ENCODE peak calls at places on chromosomes 2 and 18, in seven cellular contexts. One of them, this sample, is unnamed.

GRCh38 chr2:68388358-68388757 is 23.3 kb downstream of the PLEK start:
- DNase-seq in psoas muscle: no peak
- DNase-seq in uterus: no peak
- DNase-seq in SK-N-SH: no peak
- DNase-seq in type B pancreatic cell: no peak
- DNase-seq in pancreas: no peak
- DNase-seq in OCI-LY7: no peak
- DNase-seq in this sample: no peak

GRCh38 chr2:112001942-112002341 is 53.1 kb upstream of the TMEM87B start:
- DNase-seq in psoas muscle: no peak
- DNase-seq in pancreas: no peak
- DNase-seq in OCI-LY7: no peak
- DNase-seq in SK-N-SH: no peak
- DNase-seq in type B pancreatic cell: no peak
- DNase-seq in uterus: no peak
- DNase-seq in this sample: no peak

GRCh38 chr2:233039217-233040173 is 7.0 kb downstream of the NEU2 start:
- DNase-seq in type B pancreatic cell: no peak
- DNase-seq in psoas muscle: no peak
- DNase-seq in pancreas: no peak
- DNase-seq in uterus: no peak
- DNase-seq in SK-N-SH: no peak
- DNase-seq in OCI-LY7: no peak
- DNase-seq in this sample: no peak

GRCh38 chr2:177588671-177589070 is 196.1 kb downstream of the AGPS start:
- DNase-seq in OCI-LY7: no peak
- DNase-seq in SK-N-SH: no peak
- DNase-seq in pancreas: no peak
- DNase-seq in psoas muscle: no peak
- DNase-seq in uterus: no peak
- DNase-seq in type B pancreatic cell: no peak
- DNase-seq in this sample: no peak

GRCh38 chr18:11852048-11852341 is 782 bp downstream of the CHMP1B start:
- DNase-seq in OCI-LY7: no peak
- DNase-seq in type B pancreatic cell: no peak
- DNase-seq in uterus: no peak
- DNase-seq in psoas muscle: no peak
- DNase-seq in pancreas: no peak
- DNase-seq in SK-N-SH: no peak
- DNase-seq in this sample: no peak

GRCh38 chr2:228126401-228126800 is 55.1 kb downstream of the SPHKAP start:
- DNase-seq in pancreas: no peak
- DNase-seq in OCI-LY7: no peak
- DNase-seq in uterus: no peak
- DNase-seq in SK-N-SH: no peak
- DNase-seq in psoas muscle: no peak
- DNase-seq in type B pancreatic cell: no peak
- DNase-seq in this sample: no peak

GRCh38 chr2:231909631-231910030 is 16.6 kb downstream of the NPPC start:
- DNase-seq in uterus: no peak
- DNase-seq in SK-N-SH: no peak
- DNase-seq in pancreas: no peak
- DNase-seq in psoas muscle: no peak
- DNase-seq in type B pancreatic cell: no peak
- DNase-seq in OCI-LY7: no peak
- DNase-seq in this sample: no peak

GRCh38 chr18:28715206-28715605 is 538.3 kb upstream of the CDH2 start:
- DNase-seq in psoas muscle: no peak
- DNase-seq in SK-N-SH: no peak
- DNase-seq in uterus: no peak
- DNase-seq in OCI-LY7: no peak
- DNase-seq in type B pancreatic cell: no peak
- DNase-seq in pancreas: no peak
- DNase-seq in this sample: no peak

GRCh38 chr2:85235281-85235680 is 92.5 kb downstream of the TGOLN2 start:
- DNase-seq in uterus: no peak
- DNase-seq in pancreas: no peak
- DNase-seq in type B pancreatic cell: no peak
- DNase-seq in OCI-LY7: no peak
- DNase-seq in SK-N-SH: no peak
- DNase-seq in psoas muscle: no peak
- DNase-seq in this sample: no peak

GRCh38 chr2:138267161-138267901 is 234.2 kb upstream of the SPOPL start:
- DNase-seq in uterus: no peak
- DNase-seq in SK-N-SH: no peak
- DNase-seq in psoas muscle: no peak
- DNase-seq in pancreas: no peak
- DNase-seq in OCI-LY7: no peak
- DNase-seq in type B pancreatic cell: no peak
- DNase-seq in this sample: no peak

GRCh38 chr2:26577442-26578433 is 63.4 kb downstream of the CIB4 start:
- DNase-seq in SK-N-SH: peak; percentile 94
- DNase-seq in type B pancreatic cell: no peak
- DNase-seq in psoas muscle: peak; percentile 79
- DNase-seq in uterus: peak; percentile 26
- DNase-seq in OCI-LY7: peak; percentile 70
- DNase-seq in pancreas: peak; percentile 89
- DNase-seq in this sample: peak; percentile 78

GRCh38 chr2:146246017-146246733 is 1598.7 kb upstream of the ACVR2A start:
- DNase-seq in psoas muscle: no peak
- DNase-seq in type B pancreatic cell: no peak
- DNase-seq in SK-N-SH: no peak
- DNase-seq in uterus: no peak
- DNase-seq in pancreas: no peak
- DNase-seq in OCI-LY7: no peak
- DNase-seq in this sample: no peak

GRCh38 chr2:148888003-148888501 is 13.0 kb downstream of the KIF5C start:
- DNase-seq in OCI-LY7: no peak
- DNase-seq in SK-N-SH: peak; percentile 84
- DNase-seq in psoas muscle: no peak
- DNase-seq in type B pancreatic cell: no peak
- DNase-seq in uterus: no peak
- DNase-seq in pancreas: peak; percentile 65
- DNase-seq in this sample: peak; percentile 30
- TF ChIP-seq CTCF in OCI-LY7: no peak
- TF ChIP-seq CTCF in SK-N-SH: peak; percentile 34
- TF ChIP-seq CTCF in psoas muscle: no peak
- TF ChIP-seq CTCF in type B pancreatic cell: peak; percentile 45
- TF ChIP-seq CTCF in uterus: no peak
- TF ChIP-seq CTCF in pancreas: no peak
- TF ChIP-seq CTCF in this sample: no peak

GRCh38 chr2:120592084-120592483 is 143.6 kb upstream of the GLI2 start:
- DNase-seq in type B pancreatic cell: no peak
- DNase-seq in OCI-LY7: no peak
- DNase-seq in psoas muscle: no peak
- DNase-seq in SK-N-SH: no peak
- DNase-seq in pancreas: no peak
- DNase-seq in uterus: no peak
- DNase-seq in this sample: no peak

GRCh38 chr2:120589782-120590608 is 145.7 kb upstream of the GLI2 start:
- DNase-seq in uterus: no peak
- DNase-seq in type B pancreatic cell: no peak
- DNase-seq in pancreas: no peak
- DNase-seq in OCI-LY7: no peak
- DNase-seq in psoas muscle: no peak
- DNase-seq in SK-N-SH: no peak
- DNase-seq in this sample: no peak

GRCh38 chr2:120587997-120588336 is 147.7 kb upstream of the GLI2 start:
- DNase-seq in OCI-LY7: no peak
- DNase-seq in type B pancreatic cell: no peak
- DNase-seq in pancreas: no peak
- DNase-seq in SK-N-SH: no peak
- DNase-seq in psoas muscle: no peak
- DNase-seq in uterus: no peak
- DNase-seq in this sample: no peak

GRCh38 chr2:120591572-120591971 is 144.1 kb upstream of the GLI2 start:
- DNase-seq in SK-N-SH: no peak
- DNase-seq in psoas muscle: no peak
- DNase-seq in pancreas: no peak
- DNase-seq in type B pancreatic cell: no peak
- DNase-seq in OCI-LY7: no peak
- DNase-seq in uterus: no peak
- DNase-seq in this sample: no peak

DNA sequence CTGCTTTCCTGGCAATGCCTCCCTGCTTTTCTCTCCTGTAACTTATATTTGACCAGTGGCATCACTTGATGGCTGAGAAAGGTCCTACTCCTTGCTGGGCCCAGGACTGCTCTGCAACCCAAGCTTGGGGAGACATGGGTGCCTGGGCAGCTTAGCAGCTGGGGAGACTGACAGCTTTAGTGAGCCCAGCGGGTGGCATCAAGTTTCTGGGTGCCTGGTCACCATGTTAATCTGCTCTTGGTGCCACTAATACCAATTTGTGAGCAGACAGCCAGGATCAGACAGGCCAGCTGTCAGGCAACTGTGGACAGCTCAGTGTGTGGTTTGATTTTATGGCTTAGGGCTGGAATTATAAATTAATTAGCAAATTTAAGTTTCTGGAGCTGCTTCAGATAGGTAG is 144.8 kb upstream of the GLI2 start:
- DNase-seq in uterus: no peak
- DNase-seq in OCI-LY7: no peak
- DNase-seq in pancreas: no peak
- DNase-seq in SK-N-SH: no peak
- DNase-seq in psoas muscle: no peak
- DNase-seq in type B pancreatic cell: no peak
- DNase-seq in this sample: no peak
- TF ChIP-seq CTCF in uterus: no peak
- TF ChIP-seq CTCF in OCI-LY7: no peak
- TF ChIP-seq CTCF in pancreas: no peak
- TF ChIP-seq CTCF in SK-N-SH: no peak
- TF ChIP-seq CTCF in psoas muscle: no peak
- TF ChIP-seq CTCF in type B pancreatic cell: no peak
- TF ChIP-seq CTCF in this sample: no peak

DNA sequence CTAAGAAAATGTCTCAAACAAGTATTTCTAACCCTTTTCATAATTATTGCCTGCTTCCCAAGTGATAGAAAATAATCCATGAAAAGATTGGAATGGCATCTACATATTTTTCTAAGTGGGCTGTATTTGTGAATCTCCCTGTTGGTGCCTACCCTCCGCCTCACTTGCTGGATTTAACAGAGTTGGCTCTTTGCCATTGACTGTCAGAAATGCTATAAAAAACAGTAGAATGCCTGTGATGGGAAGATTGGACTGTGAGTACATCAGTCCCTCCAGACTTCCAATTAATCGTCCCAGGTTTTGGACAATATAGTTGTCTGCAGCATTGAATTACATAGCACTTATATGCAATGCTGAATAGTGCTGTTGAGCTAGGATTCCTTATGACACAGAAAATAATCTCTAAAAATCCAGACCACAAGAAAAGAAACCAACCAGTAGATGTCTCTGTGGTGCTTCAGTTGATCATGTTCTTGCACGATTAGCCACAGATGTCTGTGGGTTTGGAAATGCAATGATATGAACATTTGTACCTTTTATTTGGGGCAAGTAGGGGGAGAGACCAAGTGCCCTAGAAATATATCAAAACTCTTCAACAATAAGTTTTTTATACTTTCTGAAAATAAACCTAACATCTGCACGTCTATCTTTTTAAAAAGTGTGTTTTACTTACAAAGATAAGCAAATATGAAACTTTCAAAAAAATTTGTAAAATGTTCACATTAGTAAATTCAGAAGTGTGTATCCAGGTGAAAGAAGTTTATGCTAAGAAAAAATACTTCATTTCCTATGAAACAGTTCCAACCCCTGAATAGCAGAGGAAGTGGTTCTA is 88.5 kb downstream of the DYNAP start:
- DNase-seq in pancreas: no peak
- DNase-seq in type B pancreatic cell: no peak
- DNase-seq in psoas muscle: no peak
- DNase-seq in OCI-LY7: peak; percentile 18
- DNase-seq in SK-N-SH: peak; percentile 67
- DNase-seq in uterus: no peak
- DNase-seq in this sample: no peak
- TF ChIP-seq CTCF in pancreas: peak; percentile 24
- TF ChIP-seq CTCF in type B pancreatic cell: peak; percentile 75
- TF ChIP-seq CTCF in psoas muscle: no peak
- TF ChIP-seq CTCF in OCI-LY7: peak; percentile 60
- TF ChIP-seq CTCF in SK-N-SH: peak; percentile 79
- TF ChIP-seq CTCF in uterus: peak; percentile 44
- TF ChIP-seq CTCF in this sample: peak; percentile 58

GRCh38 chr2:74462054-74462785 is 3.0 kb downstream of the MOGS start:
- DNase-seq in type B pancreatic cell: no peak
- DNase-seq in SK-N-SH: no peak
- DNase-seq in pancreas: no peak
- DNase-seq in OCI-LY7: no peak
- DNase-seq in psoas muscle: no peak
- DNase-seq in uterus: no peak
- DNase-seq in this sample: no peak

GRCh38 chr2:74458957-74459290 is 686 bp downstream of the WBP1 start:
- DNase-seq in OCI-LY7: no peak
- DNase-seq in uterus: no peak
- DNase-seq in type B pancreatic cell: no peak
- DNase-seq in SK-N-SH: peak; percentile 49
- DNase-seq in pancreas: no peak
- DNase-seq in psoas muscle: no peak
- DNase-seq in this sample: no peak

GRCh38 chr2:74462786-74463105 is 2.4 kb downstream of the MOGS start:
- DNase-seq in pancreas: no peak
- DNase-seq in type B pancreatic cell: no peak
- DNase-seq in OCI-LY7: no peak
- DNase-seq in uterus: no peak
- DNase-seq in SK-N-SH: no peak
- DNase-seq in psoas muscle: no peak
- DNase-seq in this sample: no peak

GRCh38 chr2:74459377-74460118 is 1.3 kb downstream of the WBP1 start:
- DNase-seq in pancreas: no peak
- DNase-seq in uterus: no peak
- DNase-seq in SK-N-SH: no peak
- DNase-seq in psoas muscle: peak; percentile 40
- DNase-seq in OCI-LY7: no peak
- DNase-seq in type B pancreatic cell: no peak
- DNase-seq in this sample: no peak

DNA sequence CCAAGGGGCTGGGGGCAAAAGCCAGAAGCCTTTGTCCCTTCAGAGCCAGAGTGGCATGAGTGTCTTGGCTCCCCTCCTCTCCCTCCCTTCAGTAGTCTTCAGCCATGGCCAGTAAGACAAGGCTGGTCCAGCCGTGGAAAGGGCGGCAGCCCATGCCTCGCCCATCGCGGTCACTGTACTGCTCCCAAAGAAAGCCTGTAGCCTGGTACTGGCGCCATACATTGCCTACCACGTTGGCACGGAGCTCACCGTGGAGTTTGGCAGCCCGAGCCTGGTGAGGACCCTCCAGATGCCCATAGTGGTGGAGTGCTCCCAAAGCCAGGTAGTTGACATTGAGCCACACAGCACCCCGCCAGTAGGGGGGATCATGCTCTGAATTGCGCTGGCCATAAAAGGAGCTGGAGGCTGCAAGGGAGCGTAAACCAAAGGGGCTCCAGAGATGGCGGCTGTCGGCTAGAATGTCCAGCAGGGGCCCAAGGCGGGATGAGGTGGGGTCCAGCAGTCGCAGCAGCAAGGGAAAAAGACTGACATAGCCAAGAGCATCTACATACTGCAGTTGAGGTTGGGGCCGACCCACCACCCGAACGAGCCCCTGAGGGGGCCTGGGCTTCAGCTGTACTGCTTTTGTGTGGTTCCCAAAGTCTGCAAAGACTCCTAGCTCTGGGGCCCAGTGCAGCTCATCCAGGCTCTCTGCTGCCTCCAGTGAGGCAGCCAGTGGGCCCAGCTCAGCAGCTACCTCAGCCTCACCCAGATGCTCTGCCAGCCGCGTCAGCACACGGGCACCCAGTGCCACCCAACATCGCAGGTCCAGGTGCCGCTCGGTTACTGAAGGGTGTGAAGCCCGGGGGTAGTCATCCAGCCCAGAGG is 3.2 kb downstream of the WBP1 start:
- DNase-seq in SK-N-SH: peak; percentile 41
- DNase-seq in type B pancreatic cell: no peak
- DNase-seq in uterus: no peak
- DNase-seq in OCI-LY7: peak; percentile 37
- DNase-seq in pancreas: no peak
- DNase-seq in psoas muscle: no peak
- DNase-seq in this sample: peak; percentile 49
- TF ChIP-seq CTCF in SK-N-SH: peak; percentile 37
- TF ChIP-seq CTCF in type B pancreatic cell: peak; percentile 47
- TF ChIP-seq CTCF in uterus: no peak
- TF ChIP-seq CTCF in OCI-LY7: peak; percentile 67
- TF ChIP-seq CTCF in pancreas: no peak
- TF ChIP-seq CTCF in psoas muscle: no peak
- TF ChIP-seq CTCF in this sample: peak; percentile 6